ENCODE peak calls at places on chromosomes 5 and 9, in eight cellular contexts. R is GM12878, L is neuronal stem cell, D is Karpas-422, J is colonic mucosa, S is left lung, T is breast epithelium, U is tibial artery. P is an unnamed sample.

GRCh38 chr5:10654566-10654965 is 90.7 kb downstream of the ANKRD33B start:
- DNase-seq in T (no peak), L (no peak), J (no peak), R (no peak), U (no peak), S (peak; percentile 8), D (no peak), P (no peak)

GRCh38 chr9:106707722-106708121 is 155.2 kb upstream of the ZNF462 start:
- DNase-seq in J (no peak), T (no peak), L (no peak), R (no peak), U (no peak), S (no peak), D (no peak), P (no peak)

GRCh38 chr9:94697972-94698581 is 28.4 kb upstream of the AOPEP start:
- DNase-seq in R (no peak), S (no peak), L (no peak), T (no peak), J (no peak), D (no peak), U (no peak), P (no peak)

GRCh38 chr9:87337335-87338074 is 160.2 kb upstream of the DAPK1 start:
- DNase-seq in L (peak; percentile 31), T (no peak), J (no peak), D (no peak), S (no peak), R (no peak), U (no peak), P (no peak)

GRCh38 chr5:90410178-90410762 is 714 bp upstream of the CETN3 start:
- DNase-seq in T (no peak), R (no peak), D (peak; percentile 67), U (no peak), L (no peak), S (no peak), J (no peak), P (peak; percentile 5)

GRCh38 chr5:150490754-150491153 is 17.2 kb upstream of the NDST1 start:
- DNase-seq in D (no peak), U (no peak), J (no peak), S (no peak), R (no peak), L (no peak), T (no peak), P (no peak)

GRCh38 chr9:13143281-13143680 is 136.2 kb downstream of the MPDZ start:
- DNase-seq in L (peak; percentile 12), D (no peak), J (no peak), R (no peak), T (no peak), S (no peak), U (no peak), P (no peak)

GRCh38 chr5:32074401-32074800 is 99.7 kb downstream of the GOLPH3 start:
- DNase-seq in R (no peak), D (no peak), T (no peak), S (no peak), U (no peak), J (no peak), L (no peak), P (no peak)

GRCh38 chr5:116388564-116389258 is 185.9 kb downstream of the SEMA6A start:
- DNase-seq in T (no peak), L (no peak), J (no peak), D (no peak), U (no peak), S (no peak), R (no peak), P (no peak)

GRCh38 chr9:110923601-110924000 is 114.7 kb downstream of the LPAR1 start:
- DNase-seq in S (no peak), U (no peak), R (no peak), L (no peak), D (no peak), T (no peak), J (no peak), P (no peak)

GRCh38 chr9:131739988-131740648 is at the start of gene RAPGEF1:
- DNase-seq in D (peak; percentile 90), R (no peak), J (peak; percentile 71), T (peak; percentile 63), L (peak; percentile 47), U (no peak), S (peak; percentile 78), P (peak; percentile 68)

GRCh38 chr5:69217154-69217731 is 17.4 kb upstream of the CDK7 start:
- DNase-seq in R (peak; percentile 72), U (no peak), D (no peak), S (no peak), J (no peak), L (peak; percentile 4), T (no peak), P (peak; percentile 32)

GRCh38 chr5:133896446-133896845 is 72.0 kb downstream of the C5orf15 start:
- DNase-seq in U (no peak), S (no peak), J (no peak), L (no peak), D (no peak), T (no peak), R (no peak), P (no peak)

GRCh38 chr9:113320051-113320450 is 16.9 kb upstream of the RNF183 start:
- DNase-seq in S (no peak), T (no peak), U (no peak), L (no peak), J (no peak), D (no peak), R (no peak), P (no peak)

GRCh38 chr9:21580636-21581353 is 98.7 kb upstream of the IFNE start:
- DNase-seq in R (no peak), D (no peak), T (no peak), J (no peak), L (no peak), U (no peak), S (no peak), P (no peak)

GRCh38 chr5:126680215-126680817 is 79.6 kb downstream of the PHAX start:
- DNase-seq in J (peak; percentile 63), D (peak; percentile 74), L (no peak), U (no peak), S (no peak), T (no peak), R (peak; percentile 63), P (peak; percentile 33)
- H3K27me3 ChIP-seq in J (no peaks in the 10 kb centered on the region), D (no peaks in the 10 kb centered on the region), L (peaks cover 2% of the 10 kb centered on the region), U (no peaks in the 10 kb centered on the region), S (no peaks in the 10 kb centered on the region), T (no peaks in the 10 kb centered on the region), R (no peaks in the 10 kb centered on the region), P (no peaks in the 10 kb centered on the region)

DNA sequence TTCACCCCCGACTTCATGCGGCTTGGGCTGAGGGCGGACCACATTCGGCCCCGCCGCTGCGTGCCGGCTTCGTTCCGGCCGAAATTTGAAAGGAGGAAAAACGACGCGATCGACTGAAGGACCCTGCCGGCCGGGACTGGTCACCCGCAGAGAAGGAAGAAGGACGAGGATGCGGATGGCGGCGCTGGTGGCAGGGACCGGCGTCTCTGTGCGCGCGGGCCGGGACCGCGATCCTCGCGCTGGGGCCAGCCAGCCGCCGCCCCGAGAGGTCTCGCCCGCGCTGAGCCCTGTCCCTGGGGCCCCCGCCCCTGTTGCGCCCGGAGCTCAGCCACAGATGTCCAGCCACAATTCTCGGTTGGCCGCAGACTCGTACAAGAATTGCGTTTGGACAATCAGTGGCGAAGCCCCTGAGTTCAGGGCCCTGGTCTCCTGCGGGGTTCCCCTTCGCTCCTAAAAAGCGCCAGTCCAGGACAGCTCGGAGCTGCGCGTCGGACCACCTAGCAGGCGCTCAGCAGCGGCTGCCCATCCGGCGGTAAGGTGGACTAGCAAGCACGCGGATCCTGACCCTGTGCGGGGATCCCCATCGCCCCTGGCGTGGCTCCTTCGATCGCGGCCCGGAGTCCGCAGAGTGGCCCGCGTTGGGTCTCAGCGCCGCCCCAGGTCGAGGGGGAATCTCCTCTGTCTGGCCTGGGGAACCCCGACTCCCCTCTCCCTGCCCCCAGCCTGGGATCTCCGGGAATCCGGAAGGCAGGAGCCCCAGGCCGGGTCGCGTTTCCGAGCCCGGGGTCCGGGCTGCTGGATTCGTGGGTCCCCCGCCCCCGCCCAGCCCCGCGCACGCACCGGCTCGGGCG is 21.4 kb downstream of the URM1 start:
- DNase-seq in R (no peak), S (no peak), J (no peak), U (no peak), T (no peak), D (no peak), L (no peak), P (no peak)
- H3K27me3 ChIP-seq in R (no peaks in the 10 kb centered on the region), S (no peaks in the 10 kb centered on the region), J (no peaks in the 10 kb centered on the region), U (no peaks in the 10 kb centered on the region), T (no peaks in the 10 kb centered on the region), D (no peaks in the 10 kb centered on the region), L (no peaks in the 10 kb centered on the region), P (no peaks in the 10 kb centered on the region)

GRCh38 chr5:63341442-63341841 is 620.8 kb downstream of the HTR1A start:
- DNase-seq in D (no peak), U (no peak), J (no peak), S (no peak), T (no peak), R (no peak), L (no peak), P (no peak)
- H3K27me3 ChIP-seq in D (no peaks in the 10 kb centered on the region), U (no peaks in the 10 kb centered on the region), J (no peaks in the 10 kb centered on the region), S (no peaks in the 10 kb centered on the region), T (no peaks in the 10 kb centered on the region), R (no peaks in the 10 kb centered on the region), L (no peaks in the 10 kb centered on the region), P (no peaks in the 10 kb centered on the region)

GRCh38 chr9:89177021-89177400 is 1.6 kb downstream of the SHC3 start:
- DNase-seq in U (no peak), J (no peak), L (no peak), S (no peak), R (no peak), T (no peak), D (no peak), P (no peak)

GRCh38 chr9:89179535-89179919 is 909 bp upstream of the SHC3 start:
- DNase-seq in R (no peak), S (no peak), J (no peak), L (no peak), D (no peak), T (no peak), U (no peak), P (no peak)

GRCh38 chr9:89177401-89178161 is 1.0 kb downstream of the SHC3 start:
- DNase-seq in U (no peak), L (peak; percentile 27), R (no peak), D (no peak), J (no peak), S (no peak), T (no peak), P (no peak)

GRCh38 chr9:89179920-89180667 is 1.5 kb upstream of the SHC3 start:
- DNase-seq in U (peak; percentile 92), R (no peak), S (peak; percentile 91), L (peak; percentile 91), D (no peak), J (peak; percentile 91), T (peak; percentile 89), P (peak; percentile 28)

DNA sequence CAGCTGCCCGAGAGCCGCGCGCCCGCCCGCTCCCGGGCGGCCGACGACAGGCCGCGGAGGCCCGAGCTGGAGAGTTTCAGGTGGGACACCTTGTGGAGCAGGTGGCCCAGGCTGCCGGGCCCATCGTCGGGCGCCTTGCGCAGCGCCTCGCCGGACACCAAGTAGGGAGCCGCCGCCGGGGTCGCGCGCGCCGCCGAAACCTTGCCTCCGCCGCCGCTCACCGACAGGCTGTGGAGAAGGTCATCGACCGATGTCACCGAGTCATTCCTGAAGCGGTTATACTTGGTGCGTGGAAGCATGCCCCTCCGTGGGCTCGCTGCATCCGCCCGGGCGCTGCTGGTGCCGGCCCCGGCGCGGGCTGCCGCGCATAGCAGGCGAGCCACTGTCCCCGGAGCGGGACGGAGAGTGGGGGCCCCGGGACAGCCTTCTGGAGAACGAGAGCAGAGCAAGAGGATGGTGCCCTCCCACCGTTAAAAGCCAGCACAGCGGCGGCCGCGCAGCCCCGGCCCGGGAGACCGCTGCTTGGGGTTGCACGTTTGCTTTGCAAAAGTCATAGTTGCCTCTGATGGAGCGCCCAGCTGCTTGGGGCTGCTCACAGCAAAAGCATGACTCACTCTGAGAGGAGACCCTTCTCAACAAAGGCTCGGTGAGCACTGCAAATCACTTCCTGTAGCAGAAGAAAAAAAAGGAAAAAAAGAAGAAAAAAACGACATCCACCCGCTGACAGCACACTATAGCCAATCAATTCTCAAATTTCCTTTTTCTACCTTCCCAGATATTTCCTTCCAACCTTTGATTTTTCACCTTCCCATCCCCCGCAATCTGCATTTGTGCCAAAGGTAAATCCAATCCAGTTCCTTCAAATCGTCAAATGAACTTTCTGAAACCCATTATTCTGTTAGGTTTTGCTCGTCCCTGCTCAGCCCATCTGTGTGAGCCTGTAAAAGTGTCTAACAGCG is at the start of gene SHC3:
- DNase-seq in L (peak; percentile 41), U (no peak), T (no peak), S (no peak), D (no peak), R (no peak), J (no peak), P (no peak)
- H3K27me3 ChIP-seq in L (no peaks in the 10 kb centered on the region), U (no peaks in the 10 kb centered on the region), T (peaks cover 16% of the 10 kb centered on the region), S (peaks cover 11% of the 10 kb centered on the region), D (no peaks in the 10 kb centered on the region), R (peaks cover 5% of the 10 kb centered on the region), J (peaks cover 30% of the 10 kb centered on the region), P (peaks cover 2% of the 10 kb centered on the region)

P was measured in GM06990.